ENCODE peak calls at places on chromosomes 5 and 9, in four cellular contexts. R, P, X and C are unnamed samples.

GRCh38 chr5:126103872-126104271 is 319.3 kb upstream of the GRAMD2B start:
- DNase-seq in R (no peak), X (no peak), P (no peak), C (no peak)

GRCh38 chr9:121780641-121781040 is 129.2 kb downstream of the DAB2IP start:
- DNase-seq in X (peak), P (no peak), R (no peak), C (no peak)

GRCh38 chr5:10331341-10331796 is 22.1 kb upstream of the MARCHF6 start:
- DNase-seq in P (peak), X (peak), R (no peak), C (peak)

GRCh38 chr5:132457371-132458225 is 33.0 kb downstream of the IRF1 start:
- DNase-seq in R (no peak), X (no peak), P (peak), C (peak)

GRCh38 chr5:57684299-57684702 is 201.7 kb upstream of the ACTBL2 start:
- DNase-seq in X (no peak), P (no peak), R (no peak), C (no peak)

GRCh38 chr5:42631241-42631640 is 125.4 kb upstream of the CCDC152 start:
- DNase-seq in X (no peak), R (no peak), P (no peak), C (no peak)

GRCh38 chr5:76527685-76528161 is 95.5 kb downstream of the F2RL2 start:
- DNase-seq in X (no peak), R (no peak), P (no peak), C (no peak)

GRCh38 chr5:27315541-27316282 is 277.3 kb upstream of the CDH9 start:
- DNase-seq in X (no peak), R (no peak), P (peak), C (no peak)

GRCh38 chr9:27655454-27655853 is 82.2 kb upstream of the C9orf72 start:
- DNase-seq in X (no peak), P (no peak), R (no peak), C (no peak)

GRCh38 chr9:114371986-114372917 is 15.5 kb downstream of the AKNA start:
- DNase-seq in R (peak), X (no peak), P (peak), C (peak)

GRCh38 chr5:17233488-17233887 is 16.1 kb downstream of the BASP1 start:
- DNase-seq in R (no peak), P (no peak), X (no peak), C (no peak)